ENCODE peak calls at places on chromosomes 11 and 22, in four cellular contexts. One of them, this sample, is unnamed. For H3K4me1, the result is how much of the 10 kb centered on the place peaks cover.

GRCh38 chr11:692824-693414 is 2.1 kb downstream of the DEAF1 start:
- DNase-seq in heart left ventricle: no peak
- DNase-seq in PC-9: no peak
- DNase-seq in neural progenitor cell: no peak
- DNase-seq in this sample: no peak

GRCh38 chr22:49658902-49659280 is 168.8 kb downstream of the BRD1 start:
- DNase-seq in heart left ventricle: no peak
- DNase-seq in neural progenitor cell: no peak
- DNase-seq in PC-9: no peak
- DNase-seq in this sample: no peak

GRCh38 chr11:70877151-70877550 is 375.2 kb downstream of the SHANK2 start:
- DNase-seq in neural progenitor cell: no peak
- DNase-seq in heart left ventricle: no peak
- DNase-seq in PC-9: no peak
- DNase-seq in this sample: no peak

GRCh38 chr11:104892723-104893511 is 5.3 kb downstream of the CASP12 start:
- DNase-seq in PC-9: no peak
- DNase-seq in heart left ventricle: no peak
- DNase-seq in neural progenitor cell: no peak
- DNase-seq in this sample: no peak

GRCh38 chr11:15967166-15967565 is 389.2 kb downstream of the SOX6 start:
- DNase-seq in heart left ventricle: no peak
- DNase-seq in neural progenitor cell: no peak
- DNase-seq in PC-9: peak
- DNase-seq in this sample: no peak

GRCh38 chr11:74566386-74566960 is 25.9 kb upstream of the POLD3 start:
- DNase-seq in PC-9: no peak
- DNase-seq in neural progenitor cell: no peak
- DNase-seq in heart left ventricle: no peak
- DNase-seq in this sample: no peak

GRCh38 chr22:22068025-22068424 is 85.4 kb upstream of the TOP3B start:
- DNase-seq in neural progenitor cell: no peak
- DNase-seq in PC-9: no peak
- DNase-seq in heart left ventricle: no peak
- DNase-seq in this sample: no peak

GRCh38 chr11:95443386-95443785 is 212.4 kb upstream of the SESN3 start:
- DNase-seq in PC-9: no peak
- DNase-seq in neural progenitor cell: no peak
- DNase-seq in heart left ventricle: no peak
- DNase-seq in this sample: no peak

GRCh38 chr11:120815260-120816100 is 208.4 kb upstream of the TBCEL start:
- DNase-seq in heart left ventricle: no peak
- DNase-seq in neural progenitor cell: peak
- DNase-seq in PC-9: no peak
- DNase-seq in this sample: no peak

GRCh38 chr22:40463017-40463631 is 92.7 kb downstream of the SGSM3 start:
- DNase-seq in neural progenitor cell: no peak
- DNase-seq in heart left ventricle: no peak
- DNase-seq in PC-9: no peak
- DNase-seq in this sample: no peak

GRCh38 chr22:29199702-29200400 is 5.8 kb upstream of the EMID1 start:
- DNase-seq in neural progenitor cell: no peak
- DNase-seq in heart left ventricle: peak
- DNase-seq in PC-9: no peak
- DNase-seq in this sample: no peak

GRCh38 chr22:39746600-39747262 is 146.8 kb downstream of the ENTHD1 start:
- DNase-seq in PC-9: no peak
- DNase-seq in neural progenitor cell: no peak
- DNase-seq in heart left ventricle: no peak
- DNase-seq in this sample: no peak

GRCh38 chr11:96263361-96263763 is 79.6 kb downstream of the MAML2 start:
- DNase-seq in PC-9: no peak
- DNase-seq in neural progenitor cell: no peak
- DNase-seq in heart left ventricle: no peak
- DNase-seq in this sample: no peak

GRCh38 chr22:35380537-35381423 is at the start of gene HMOX1:
- DNase-seq in neural progenitor cell: peak
- DNase-seq in PC-9: peak
- DNase-seq in heart left ventricle: peak
- DNase-seq in this sample: peak

GRCh38 chr22:42991010-42991651 is 23.8 kb downstream of the PACSIN2 start:
- DNase-seq in PC-9: no peak
- DNase-seq in neural progenitor cell: no peak
- DNase-seq in heart left ventricle: no peak
- DNase-seq in this sample: no peak

GRCh38 chr11:131886201-131886600 is 515.8 kb downstream of the NTM start:
- DNase-seq in neural progenitor cell: no peak
- DNase-seq in heart left ventricle: no peak
- DNase-seq in PC-9: no peak
- DNase-seq in this sample: no peak

GRCh38 chr22:32754413-32755041 is 47.0 kb upstream of the TIMP3 start:
- DNase-seq in PC-9: peak
- DNase-seq in neural progenitor cell: no peak
- DNase-seq in heart left ventricle: peak
- DNase-seq in this sample: no peak

GRCh38 chr11:36402568-36403181 is 106.6 kb downstream of the PRR5L start:
- DNase-seq in heart left ventricle: no peak
- DNase-seq in PC-9: no peak
- DNase-seq in neural progenitor cell: no peak
- DNase-seq in this sample: no peak

GRCh38 chr22:27730649-27731433 is 70.7 kb downstream of the MN1 start:
- DNase-seq in PC-9: no peak
- DNase-seq in heart left ventricle: no peak
- DNase-seq in neural progenitor cell: peak
- DNase-seq in this sample: no peak

GRCh38 chr11:12043959-12044772 is 35.7 kb upstream of the DKK3 start:
- DNase-seq in neural progenitor cell: peak
- DNase-seq in PC-9: peak
- DNase-seq in heart left ventricle: peak
- DNase-seq in this sample: peak

GRCh38 chr11:105315287-105315686 is 175.7 kb upstream of the CARD18 start:
- DNase-seq in heart left ventricle: no peak
- DNase-seq in PC-9: no peak
- DNase-seq in neural progenitor cell: peak
- DNase-seq in this sample: no peak

GRCh38 chr11:70603064-70603755 is 204.9 kb downstream of the CTTN start:
- DNase-seq in heart left ventricle: no peak
- DNase-seq in PC-9: no peak
- DNase-seq in neural progenitor cell: no peak
- DNase-seq in this sample: no peak

GRCh38 chr11:107856981-107857517 is 1.5 kb downstream of the SLC35F2 start:
- DNase-seq in PC-9: no peak
- DNase-seq in neural progenitor cell: no peak
- DNase-seq in heart left ventricle: peak
- DNase-seq in this sample: peak

GRCh38 chr22:23225724-23226496 is 45.6 kb downstream of the BCR start:
- DNase-seq in neural progenitor cell: no peak
- DNase-seq in PC-9: peak
- DNase-seq in heart left ventricle: peak
- DNase-seq in this sample: no peak

GRCh38 chr11:95279921-95280861 is 49.2 kb upstream of the SESN3 start:
- DNase-seq in heart left ventricle: peak
- DNase-seq in neural progenitor cell: no peak
- DNase-seq in PC-9: no peak
- DNase-seq in this sample: no peak

GRCh38 chr22:21816787-21817496 is 50.5 kb downstream of the MAPK1 start:
- DNase-seq in PC-9: no peak
- DNase-seq in heart left ventricle: no peak
- DNase-seq in neural progenitor cell: no peak
- DNase-seq in this sample: no peak

DNA sequence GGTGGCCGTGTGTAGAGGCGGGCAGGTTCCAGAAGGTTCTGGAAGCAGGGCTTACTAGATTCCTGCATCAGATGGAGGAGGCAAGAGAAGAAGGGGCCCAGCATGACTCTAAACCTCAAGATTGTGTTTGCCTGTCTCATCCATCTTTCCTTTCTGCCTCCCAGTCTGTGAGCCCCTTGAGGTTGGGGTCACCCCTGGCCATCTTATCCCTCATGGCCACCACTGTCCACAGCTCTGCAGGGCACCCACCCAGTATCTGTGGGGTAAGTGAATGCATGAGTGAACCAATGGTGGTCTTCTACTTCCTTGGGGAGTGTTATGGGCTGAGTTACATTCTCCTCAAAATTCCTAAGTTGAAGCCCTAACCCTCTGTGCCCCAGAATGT is 79.3 kb downstream of the MYEOV start:
- DNase-seq in neural progenitor cell: no peak
- DNase-seq in heart left ventricle: no peak
- DNase-seq in PC-9: no peak
- DNase-seq in this sample: no peak
- H3K4me1 ChIP-seq in neural progenitor cell: under half
- H3K4me1 ChIP-seq in heart left ventricle: under half
- H3K4me1 ChIP-seq in PC-9: under half
- H3K4me1 ChIP-seq in this sample: half or more

GRCh38 chr22:37557321-37558001 is 2.8 kb upstream of the CDC42EP1 start:
- DNase-seq in neural progenitor cell: no peak
- DNase-seq in PC-9: no peak
- DNase-seq in heart left ventricle: peak
- DNase-seq in this sample: no peak
- H3K4me1 ChIP-seq in neural progenitor cell: under half
- H3K4me1 ChIP-seq in PC-9: under half
- H3K4me1 ChIP-seq in heart left ventricle: half or more
- H3K4me1 ChIP-seq in this sample: under half

DNA sequence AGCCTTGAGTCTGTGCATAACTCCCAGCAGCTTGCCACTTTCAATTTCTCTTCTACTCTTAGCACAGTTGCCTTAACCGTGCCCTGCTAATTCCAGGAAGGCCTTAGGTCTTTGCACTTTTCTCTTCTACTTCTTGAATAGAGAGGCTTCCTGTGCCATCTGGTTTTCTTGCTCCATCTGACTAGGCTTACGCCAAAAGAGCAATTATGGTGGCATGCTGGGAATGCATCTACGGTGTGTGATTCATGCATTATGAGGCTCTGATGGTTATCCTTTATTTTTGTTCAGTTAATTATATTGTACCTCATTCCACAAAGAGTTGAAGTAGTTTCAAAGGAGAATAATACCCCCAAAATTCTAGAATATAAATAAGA is 29.4 kb downstream of the SIK2 start:
- DNase-seq in heart left ventricle: no peak
- DNase-seq in neural progenitor cell: no peak
- DNase-seq in PC-9: no peak
- DNase-seq in this sample: no peak
- H3K4me1 ChIP-seq in heart left ventricle: under half
- H3K4me1 ChIP-seq in neural progenitor cell: under half
- H3K4me1 ChIP-seq in PC-9: under half
- H3K4me1 ChIP-seq in this sample: under half

DNA sequence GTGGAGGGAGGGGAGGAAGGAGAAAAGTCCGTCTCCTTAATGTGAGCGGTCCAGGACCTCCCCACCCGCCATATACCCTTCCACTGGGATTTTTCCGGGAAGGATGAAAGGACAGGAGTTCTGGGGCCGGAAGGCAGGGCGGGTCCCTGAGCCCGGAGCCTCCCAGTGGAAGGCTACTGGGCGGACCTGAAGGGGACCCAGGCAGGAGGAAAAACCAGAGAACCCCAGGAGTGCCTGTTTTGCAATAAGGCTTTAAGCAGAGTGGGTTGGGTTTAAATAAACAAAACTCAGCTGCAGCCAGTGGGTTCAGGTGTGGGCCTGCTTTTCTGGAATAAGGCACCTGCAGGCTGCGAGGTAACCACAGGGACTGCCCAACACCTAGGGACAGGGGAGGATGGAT is 1.7 kb upstream of the CELSR1 start:
- DNase-seq in neural progenitor cell: no peak
- DNase-seq in heart left ventricle: peak
- DNase-seq in PC-9: peak
- DNase-seq in this sample: no peak
- H3K4me1 ChIP-seq in neural progenitor cell: under half
- H3K4me1 ChIP-seq in heart left ventricle: under half
- H3K4me1 ChIP-seq in PC-9: under half
- H3K4me1 ChIP-seq in this sample: under half

GRCh38 chr11:45021692-45022130 is 71.0 kb upstream of the TP53I11 start:
- DNase-seq in PC-9: no peak
- DNase-seq in neural progenitor cell: peak
- DNase-seq in heart left ventricle: peak
- DNase-seq in this sample: no peak
- H3K4me1 ChIP-seq in PC-9: under half
- H3K4me1 ChIP-seq in neural progenitor cell: under half
- H3K4me1 ChIP-seq in heart left ventricle: under half
- H3K4me1 ChIP-seq in this sample: under half

GRCh38 chr11:61966673-61967176 is 709 bp downstream of the FTH1 start:
- DNase-seq in neural progenitor cell: peak
- DNase-seq in PC-9: no peak
- DNase-seq in heart left ventricle: no peak
- DNase-seq in this sample: no peak

GRCh38 chr11:61967177-61967923 is at the start of gene FTH1:
- DNase-seq in neural progenitor cell: peak
- DNase-seq in heart left ventricle: peak
- DNase-seq in PC-9: peak
- DNase-seq in this sample: peak

GRCh38 chr11:61963016-61963281 is 4.5 kb downstream of the FTH1 start:
- DNase-seq in neural progenitor cell: no peak
- DNase-seq in heart left ventricle: no peak
- DNase-seq in PC-9: peak
- DNase-seq in this sample: no peak

GRCh38 chr11:61963282-61964057 is 4.0 kb downstream of the FTH1 start:
- DNase-seq in PC-9: no peak
- DNase-seq in heart left ventricle: no peak
- DNase-seq in neural progenitor cell: no peak
- DNase-seq in this sample: no peak

GRCh38 chr11:61964941-61965282 is 2.5 kb downstream of the FTH1 start:
- DNase-seq in PC-9: no peak
- DNase-seq in neural progenitor cell: no peak
- DNase-seq in heart left ventricle: no peak
- DNase-seq in this sample: no peak
- H3K4me1 ChIP-seq in PC-9: half or more
- H3K4me1 ChIP-seq in neural progenitor cell: under half
- H3K4me1 ChIP-seq in heart left ventricle: half or more
- H3K4me1 ChIP-seq in this sample: under half